ENCODE peak calls at places on chromosome 11, in five cellular contexts. R is Peyer's patch, D is SK-N-SH, J is ovary, N is upper lobe of right lung. U is an unnamed sample. For H3K4me1, the result is how much of the 10 kb centered on the place peaks cover.

GRCh38 chr11:60972182-60973030 is 926 bp downstream of the CD6 start:
- DNase-seq in R (no peak), D (no peak), J (no peak), N (no peak), U (no peak)

GRCh38 chr11:99343117-99343516 is 322.4 kb downstream of the CNTN5 start:
- DNase-seq in R (no peak), D (no peak), J (no peak), N (no peak), U (no peak)

GRCh38 chr11:86302092-86302793 is at the start of gene HIKESHI:
- DNase-seq in R (peak), D (peak), J (peak), N (peak), U (peak)

GRCh38 chr11:121446752-121447156 is 5.4 kb upstream of the SORL1 start:
- DNase-seq in R (no peak), D (peak), J (no peak), N (no peak), U (no peak)

GRCh38 chr11:124745270-124745834 is 5.6 kb downstream of the NRGN start:
- DNase-seq in R (no peak), D (no peak), J (no peak), N (no peak), U (no peak)

GRCh38 chr11:109586789-109587188 is 164.8 kb downstream of the C11orf87 start:
- DNase-seq in R (no peak), D (no peak), J (no peak), N (no peak), U (no peak)

GRCh38 chr11:7690648-7691047 is 15.6 kb downstream of the OVCH2 start:
- DNase-seq in R (no peak), D (no peak), J (no peak), N (no peak), U (no peak)

GRCh38 chr11:105274631-105275030 is 135.1 kb upstream of the CARD18 start:
- DNase-seq in R (no peak), D (no peak), J (no peak), N (no peak), U (no peak)

GRCh38 chr11:110314366-110315095 is 18.1 kb upstream of the RDX start:
- DNase-seq in R (no peak), D (no peak), J (no peak), N (no peak), U (no peak)

GRCh38 chr11:91880660-91881059 is 344.0 kb upstream of the FAT3 start:
- DNase-seq in R (no peak), D (no peak), J (no peak), N (no peak), U (no peak)

GRCh38 chr11:108115495-108116140 is 5.7 kb upstream of the ACAT1 start:
- DNase-seq in R (peak), D (no peak), J (peak), N (peak), U (peak)

GRCh38 chr11:35390737-35391682 is 28.3 kb downstream of the SLC1A2 start:
- DNase-seq in R (no peak), D (no peak), J (no peak), N (no peak), U (peak)

GRCh38 chr11:64233913-64234839 is at the start of gene VEGFB:
- DNase-seq in R (peak), D (peak), J (peak), N (peak), U (peak)

GRCh38 chr11:71117311-71117710 is 135.1 kb downstream of the SHANK2 start:
- DNase-seq in R (no peak), D (no peak), J (no peak), N (no peak), U (no peak)

GRCh38 chr11:83060965-83061364 is 10.7 kb downstream of the RAB30 start:
- DNase-seq in R (no peak), D (no peak), J (no peak), N (no peak), U (no peak)

GRCh38 chr11:117535870-117536411 is 208.3 kb downstream of the CEP164 start:
- DNase-seq in R (no peak), D (no peak), J (peak), N (no peak), U (no peak)

DNA sequence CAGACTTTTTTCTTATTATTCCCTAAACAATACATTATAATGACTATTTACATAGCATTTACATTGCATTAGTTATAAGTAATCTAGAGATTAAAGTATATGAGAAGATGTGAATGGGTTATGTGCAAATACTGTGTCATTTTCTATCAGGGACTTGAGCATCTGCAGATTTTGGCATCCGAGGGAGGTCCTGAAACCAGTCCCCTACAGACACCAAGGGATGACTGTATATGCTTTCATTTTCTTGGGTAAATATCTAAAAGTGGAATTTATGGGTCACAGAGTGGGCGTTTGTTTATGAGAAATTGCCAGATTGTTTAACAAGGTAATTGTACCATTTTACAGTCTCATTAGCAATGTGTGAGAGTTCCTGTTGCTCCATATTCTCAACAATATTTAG is 454.5 kb upstream of the API5 start:
- DNase-seq in R (no peak), D (no peak), J (no peak), N (no peak), U (no peak)
- TF ChIP-seq CTCF in R (no peak), D (no peak), J (no peak), N (no peak), U (no peak)

DNA sequence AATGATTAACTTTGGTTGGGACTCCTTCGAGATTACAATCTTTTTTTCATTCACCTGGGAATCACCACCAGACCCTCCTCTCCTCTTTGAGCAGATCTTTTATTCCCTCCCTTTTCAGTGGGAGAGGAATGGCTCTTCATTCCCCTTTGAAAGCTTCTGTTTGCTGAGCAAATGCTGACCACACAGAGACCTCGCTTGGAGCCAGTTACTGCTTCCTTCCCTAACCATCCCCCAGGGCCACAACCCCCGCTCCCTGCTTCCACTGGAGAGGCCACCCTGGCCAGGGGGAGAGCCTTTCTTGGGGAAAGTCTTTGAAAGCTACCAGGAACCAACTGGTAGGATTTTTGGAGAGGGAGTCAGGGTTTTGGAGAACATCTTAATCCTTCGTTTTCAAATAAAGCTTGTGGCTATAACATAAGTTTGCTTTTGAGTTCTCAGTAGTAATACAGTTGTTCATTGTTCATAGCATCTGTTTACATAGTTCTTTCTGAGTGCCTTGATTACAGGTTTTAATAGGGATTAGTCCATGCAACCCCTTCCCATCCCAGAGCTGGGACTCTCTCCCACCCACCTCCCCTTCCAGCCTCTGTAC is 138.4 kb downstream of the DBX1 start:
- DNase-seq in R (no peak), D (no peak), J (no peak), N (no peak), U (no peak)
- H3K4me1 ChIP-seq in R (under half), D (under half), J (under half), N (under half), U (under half)

GRCh38 chr11:11580831-11581492 is 40.8 kb downstream of the GALNT18 start:
- DNase-seq in R (no peak), D (peak), J (no peak), N (no peak), U (no peak)

GRCh38 chr11:11578542-11578941 is 43.3 kb downstream of the GALNT18 start:
- DNase-seq in R (no peak), D (no peak), J (no peak), N (no peak), U (no peak)

GRCh38 chr11:11577932-11578331 is 43.9 kb downstream of the GALNT18 start:
- DNase-seq in R (no peak), D (no peak), J (no peak), N (no peak), U (no peak)

GRCh38 chr11:11580012-11580411 is 41.8 kb downstream of the GALNT18 start:
- DNase-seq in R (no peak), D (no peak), J (no peak), N (no peak), U (no peak)

GRCh38 chr11:11579012-11579755 is 42.6 kb downstream of the GALNT18 start:
- DNase-seq in R (no peak), D (no peak), J (no peak), N (no peak), U (peak)
- H3K27ac ChIP-seq in R (no peak), D (no peak), J (no peak), N (no peak), U (no peak)

GRCh38 chr11:59102259-59102765 is 4.7 kb upstream of the FAM111B start:
- DNase-seq in R (peak), D (no peak), J (peak), N (peak), U (peak)
- TF ChIP-seq CTCF in R (peak), D (no peak), J (no peak), N (peak), U (no peak)

GRCh38 chr11:78276311-78276710 is 87.6 kb downstream of the USP35 start:
- DNase-seq in R (no peak), D (no peak), J (no peak), N (no peak), U (no peak)
- H3K4me1 ChIP-seq in R (under half), D (under half), J (under half), N (under half), U (under half)

GRCh38 chr11:62732830-62733229 is 4.5 kb downstream of the TTC9C start:
- DNase-seq in R (no peak), D (no peak), J (no peak), N (no peak), U (no peak)
- H3K27ac ChIP-seq in R (no peak), D (no peak), J (no peak), N (no peak), U (no peak)

DNA sequence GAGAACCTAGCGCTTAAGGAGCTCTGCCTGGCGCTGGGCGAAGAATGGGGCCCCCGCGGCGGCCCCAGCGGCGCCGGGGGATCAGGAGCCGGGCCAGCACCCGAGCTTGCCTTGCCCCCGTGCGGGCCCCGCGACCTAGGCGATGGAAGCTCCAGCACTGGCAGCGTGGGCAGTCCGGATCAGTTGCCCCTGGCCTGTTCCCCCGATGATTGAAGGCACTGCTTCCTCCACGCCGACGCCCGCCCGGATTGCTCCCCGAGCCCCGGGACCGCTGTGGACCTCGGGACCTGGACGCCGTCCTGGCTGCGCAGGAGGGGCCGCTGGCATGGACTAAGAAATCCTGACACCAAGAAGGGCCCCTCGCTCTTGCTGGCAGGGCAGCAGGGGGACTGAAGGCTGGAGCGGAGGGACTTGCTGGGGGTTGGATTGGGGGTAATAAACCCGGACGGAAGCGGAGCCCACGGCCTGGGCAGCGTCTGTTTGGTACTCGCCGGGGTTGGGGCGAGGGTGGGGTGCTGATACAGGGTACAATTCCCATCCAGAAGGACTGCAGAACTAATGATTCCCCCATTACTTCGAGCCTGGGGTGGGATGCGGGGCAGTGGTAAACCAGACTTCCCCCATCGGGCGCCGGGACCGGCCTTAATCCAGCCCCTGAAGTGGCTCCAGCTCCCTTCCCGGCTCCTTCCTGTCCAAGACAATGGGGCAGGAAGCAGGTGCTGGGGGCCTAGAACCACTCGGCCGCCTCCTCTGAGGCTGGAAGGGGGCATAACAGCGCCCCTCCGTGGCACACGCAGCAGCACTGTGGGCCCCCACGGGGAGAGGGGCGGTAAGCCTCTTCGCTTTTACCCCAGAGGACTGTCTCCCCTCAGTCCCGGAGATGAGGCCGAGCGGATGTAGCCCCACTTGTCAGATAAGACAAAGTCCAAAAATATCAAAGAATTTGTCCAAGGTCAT is 985 bp downstream of the CCDC85B start:
- DNase-seq in R (peak), D (peak), J (peak), N (no peak), U (peak)
- TF ChIP-seq CTCF in R (no peak), D (peak), J (no peak), N (peak), U (no peak)

GRCh38 chr11:69978841-69979614 is 99.1 kb upstream of the ANO1 start:
- DNase-seq in R (no peak), D (no peak), J (no peak), N (no peak), U (no peak)
- H3K4me1 ChIP-seq in R (under half), D (under half), J (under half), N (under half), U (under half)

GRCh38 chr11:66051371-66051765 is 796 bp upstream of the SF3B2 start:
- DNase-seq in R (no peak), D (no peak), J (peak), N (no peak), U (no peak)

GRCh38 chr11:66055021-66055420 is 2.9 kb downstream of the SF3B2 start:
- DNase-seq in R (no peak), D (no peak), J (no peak), N (peak), U (no peak)

GRCh38 chr11:66051766-66052663 is at the start of gene SF3B2:
- DNase-seq in R (peak), D (peak), J (peak), N (peak), U (peak)

GRCh38 chr11:66050581-66051231 is 1.5 kb upstream of the SF3B2 start:
- DNase-seq in R (no peak), D (peak), J (peak), N (no peak), U (no peak)

DNA sequence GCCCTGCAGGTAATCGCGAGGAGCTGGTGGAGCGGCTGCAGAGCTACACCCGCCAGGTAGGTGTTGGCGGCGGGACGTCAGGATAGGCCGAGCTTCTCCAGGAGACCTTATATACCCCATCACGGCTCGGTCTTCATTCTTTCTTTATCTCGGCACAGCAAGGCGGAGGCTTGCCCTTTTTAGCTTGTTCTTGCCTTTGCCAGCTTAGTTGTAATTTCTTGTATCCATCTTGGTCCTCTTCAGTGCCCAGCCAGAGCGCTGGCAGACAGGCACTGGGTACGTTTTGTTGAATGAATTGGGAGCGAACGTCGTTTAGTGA is 459 bp downstream of the SF3B2 start:
- DNase-seq in R (no peak), D (no peak), J (no peak), N (no peak), U (no peak)
- H3K27ac ChIP-seq in R (peak), D (peak), J (peak), N (peak), U (peak)

U was measured in right lobe of liver.